ENCODE peak calls at places on chromosomes 6 and 20, in seven cellular contexts. D is activated T-cell treated with anti-CD3 and anti-CD28 coated beads, Interleukin-2, amount 50 U/mL, for 4 hours; N is GM12878; S is gastroesophageal sphincter; T is A549; F is activated CD8-positive, alpha-beta T cell treated with anti-CD3 and anti-CD28 coated beads, Interleukin-2, amount 10 ng/mL, durations not matched to agents 7 days and 5 days; I is natural killer cell treated with Interleukin-12 subunit alpha and Interleukin-12 subunit beta and Interleukin-15 and Interleukin-18, amount 100 ng/mL, for 72 hours. P is an unnamed sample.

GRCh38 chr6:167840160-167840525 is 13.4 kb downstream of the AFDN start:
- ATAC-seq in D (no peak), F (no peak), N (no peak), I (no peak), S (no peak), T (no peak), P (no peak)

GRCh38 chr6:4582506-4582905 is 193.7 kb upstream of the CDYL start:
- ATAC-seq in S (peak), T (no peak), F (no peak), I (no peak), N (no peak), D (no peak), P (no peak)

GRCh38 chr6:168193816-168194701 is 115.0 kb upstream of the FRMD1 start:
- ATAC-seq in S (no peak), F (no peak), D (no peak), N (no peak), T (no peak), I (no peak), P (no peak)

GRCh38 chr20:47220161-47220582 is 136.3 kb downstream of the ZMYND8 start:
- ATAC-seq in S (no peak), D (peak), T (no peak), N (peak), F (no peak), I (peak), P (peak)

GRCh38 chr6:106439459-106439858 is 78.9 kb downstream of the CRYBG1 start:
- ATAC-seq in N (no peak), I (no peak), S (no peak), F (no peak), T (no peak), D (no peak), P (no peak)

GRCh38 chr6:12160350-12160749 is 129.8 kb upstream of the EDN1 start:
- ATAC-seq in T (no peak), N (peak), D (no peak), I (peak), S (peak), F (no peak), P (no peak)

GRCh38 chr20:57807418-57808265 is 97.8 kb upstream of the PMEPA1 start:
- ATAC-seq in T (no peak), D (no peak), F (no peak), S (no peak), I (no peak), N (no peak), P (no peak)

GRCh38 chr20:39258253-39258652 is 296.1 kb downstream of the DHX35 start:
- ATAC-seq in D (no peak), N (no peak), F (no peak), S (no peak), T (no peak), I (no peak), P (no peak)

GRCh38 chr6:378958-379366 is 12.6 kb upstream of the IRF4 start:
- ATAC-seq in I (peak), S (no peak), T (no peak), N (peak), D (no peak), F (no peak), P (peak)

GRCh38 chr6:130018830-130019795 is 732 bp downstream of the L3MBTL3 start:
- ATAC-seq in N (peak), S (peak), I (peak), D (peak), T (peak), F (peak), P (peak)

GRCh38 chr20:49739042-49739441 is 25.4 kb upstream of the B4GALT5 start:
- ATAC-seq in S (no peak), F (no peak), N (no peak), T (no peak), I (no peak), D (no peak), P (peak)

GRCh38 chr6:3457710-3458605 is 1.1 kb upstream of the SLC22A23 start:
- ATAC-seq in D (no peak), T (peak), N (no peak), F (no peak), S (peak), I (no peak), P (no peak)

GRCh38 chr6:119312875-119313338 is 36.7 kb downstream of the MAN1A1 start:
- ATAC-seq in D (peak), N (peak), T (no peak), F (peak), S (no peak), I (peak), P (peak)

GRCh38 chr6:1575213-1576041 is 34.3 kb upstream of the FOXC1 start:
- ATAC-seq in S (peak), N (peak), T (no peak), D (no peak), F (no peak), I (no peak), P (no peak)

GRCh38 chr20:58398254-58398653 is 9.2 kb downstream of the VAPB start:
- ATAC-seq in I (no peak), S (no peak), T (no peak), F (no peak), N (no peak), D (no peak), P (no peak)

GRCh38 chr6:32095338-32096086 is 13.6 kb downstream of the TNXB start:
- ATAC-seq in S (no peak), F (no peak), N (no peak), I (peak), T (peak), D (no peak), P (no peak)

GRCh38 chr20:10573273-10573950 is 100.4 kb downstream of the JAG1 start:
- ATAC-seq in T (no peak), F (no peak), N (no peak), I (no peak), D (no peak), S (no peak), P (no peak)

GRCh38 chr6:9028086-9028485 is 592.7 kb upstream of the SLC35B3 start:
- ATAC-seq in T (no peak), N (no peak), I (no peak), D (no peak), F (no peak), S (no peak), P (no peak)

GRCh38 chr6:158066161-158066781 is 84.6 kb downstream of the SYNJ2 start:
- ATAC-seq in I (no peak), N (no peak), S (no peak), T (no peak), D (no peak), F (no peak), P (no peak)

GRCh38 chr20:4373454-4373853 is 348.3 kb upstream of the PRND start:
- ATAC-seq in D (no peak), T (no peak), S (no peak), I (no peak), N (no peak), F (no peak), P (no peak)

GRCh38 chr6:85058806-85059205 is 294.4 kb upstream of the TBX18 start:
- ATAC-seq in S (no peak), N (no peak), T (no peak), D (no peak), I (no peak), F (no peak), P (no peak)

GRCh38 chr6:42963855-42964605 is 3.5 kb downstream of the GNMT start:
- ATAC-seq in N (peak), D (peak), T (peak), I (no peak), S (no peak), F (peak), P (peak)

GRCh38 chr6:108795122-108795521 is 53.1 kb upstream of the ARMC2 start:
- ATAC-seq in T (no peak), S (no peak), I (no peak), N (no peak), F (no peak), D (no peak), P (no peak)

GRCh38 chr6:37417393-37417792 is 15.6 kb upstream of the CMTR1 start:
- ATAC-seq in D (no peak), F (no peak), N (no peak), I (no peak), T (no peak), S (no peak), P (no peak)

GRCh38 chr6:64103480-64103879 is 467.9 kb downstream of the PHF3 start:
- ATAC-seq in I (no peak), S (no peak), D (no peak), N (no peak), T (no peak), F (no peak), P (no peak)

GRCh38 chr20:62591591-62591990 is 50.7 kb upstream of the SLCO4A1 start:
- ATAC-seq in D (no peak), F (no peak), N (no peak), I (no peak), T (no peak), S (no peak), P (no peak)

GRCh38 chr20:1757606-1758507 is 100.3 kb upstream of the SIRPG start:
- ATAC-seq in I (no peak), N (no peak), F (no peak), S (no peak), D (no peak), T (no peak), P (no peak)

GRCh38 chr6:148507774-148508173 is 165.1 kb downstream of the SASH1 start:
- ATAC-seq in T (no peak), F (no peak), D (no peak), I (no peak), S (peak), N (no peak), P (no peak)

GRCh38 chr6:107330190-107330589 is 129.2 kb downstream of the PDSS2 start:
- ATAC-seq in F (peak), D (peak), N (peak), S (no peak), I (peak), T (no peak), P (peak)

GRCh38 chr20:227439-228105 is 514 bp downstream of the DEFB129 start:
- ATAC-seq in F (no peak), T (no peak), S (no peak), D (no peak), N (no peak), I (no peak), P (no peak)

GRCh38 chr6:55286824-55287223 is 40.4 kb upstream of the GFRAL start:
- ATAC-seq in D (no peak), T (no peak), N (peak), I (no peak), F (no peak), S (no peak), P (no peak)

GRCh38 chr6:41608443-41609151 is 29.7 kb upstream of the MDFI start:
- ATAC-seq in D (no peak), N (no peak), F (no peak), T (no peak), I (no peak), S (no peak), P (no peak)

GRCh38 chr6:33815854-33816253 is 12.1 kb upstream of the MLN start:
- ATAC-seq in F (peak), N (peak), S (no peak), I (no peak), D (peak), T (peak), P (no peak)

GRCh38 chr6:168196385-168196860 is 117.4 kb upstream of the FRMD1 start:
- ATAC-seq in N (no peak), I (no peak), F (no peak), T (peak), D (no peak), S (no peak), P (no peak)

GRCh38 chr6:109794201-109794926 is 103.3 kb downstream of the FIG4 start:
- ATAC-seq in T (peak), N (peak), I (no peak), S (no peak), F (no peak), D (no peak), P (peak)

GRCh38 chr20:32333988-32334885 is 23.9 kb upstream of the ASXL1 start:
- ATAC-seq in I (peak), F (peak), T (no peak), N (peak), S (peak), D (peak), P (peak)

GRCh38 chr6:119337762-119338161 is 11.8 kb downstream of the MAN1A1 start:
- ATAC-seq in D (no peak), T (no peak), N (no peak), S (no peak), I (no peak), F (no peak), P (no peak)

GRCh38 chr20:12860619-12861247 is 148.0 kb upstream of the SPTLC3 start:
- ATAC-seq in T (no peak), S (no peak), I (no peak), D (no peak), N (no peak), F (no peak), P (no peak)